ENCODE peak calls at places on chromosomes 7 and 10, in nine cellular contexts. D is lower leg skin, S is Peyer's patch, W is uterus, H is A549, A is upper lobe of left lung, Y is GM12892, I is suprapubic skin, F is K562. T is an unnamed sample.

GRCh38 chr7:114922652-114923402 is 933 bp downstream of the MDFIC start:
- DNase-seq in A (peak; percentile 67), D (peak; percentile 64), W (peak; percentile 34), I (no peak), Y (peak; percentile 35), F (no peak), S (peak; percentile 46), H (peak; percentile 53), T (peak; percentile 81)

GRCh38 chr7:38160003-38160571 is 18.0 kb upstream of the STARD3NL start:
- DNase-seq in H (no peak), W (no peak), D (no peak), Y (no peak), I (no peak), A (no peak), F (no peak), S (no peak), T (no peak)

GRCh38 chr10:102835007-102835482 is 2.2 kb downstream of the CYP17A1 start:
- DNase-seq in S (peak; percentile 62), D (peak; percentile 69), H (peak; percentile 84), W (peak; percentile 75), F (peak; percentile 80), A (peak; percentile 75), Y (peak; percentile 69), I (peak; percentile 79), T (peak; percentile 80)

GRCh38 chr10:71471957-71472365 is 75.2 kb downstream of the CDH23 start:
- DNase-seq in I (no peak), F (no peak), Y (no peak), S (no peak), A (no peak), W (peak; percentile 22), D (no peak), H (no peak), T (no peak)

GRCh38 chr7:45174966-45175765 is 17.6 kb downstream of the RAMP3 start:
- DNase-seq in H (no peak), D (no peak), Y (no peak), I (peak; percentile 38), F (no peak), A (no peak), W (no peak), S (no peak), T (no peak)

GRCh38 chr10:17665742-17666141 is 21.8 kb downstream of the STAM start:
- DNase-seq in H (no peak), A (no peak), Y (no peak), I (no peak), D (peak; percentile 68), F (no peak), W (no peak), S (no peak), T (peak; percentile 76)

GRCh38 chr10:44864637-44865288 is 46.4 kb upstream of the TMEM72 start:
- DNase-seq in A (peak; percentile 86), F (peak; percentile 93), I (peak; percentile 94), D (peak; percentile 87), Y (peak; percentile 81), H (peak; percentile 84), W (peak; percentile 95), S (peak; percentile 72), T (peak; percentile 79)

GRCh38 chr10:28796606-28797512 is 119.5 kb downstream of the BAMBI start:
- DNase-seq in S (no peak), W (peak; percentile 88), Y (no peak), H (no peak), F (peak; percentile 49), A (no peak), D (no peak), I (no peak), T (no peak)

GRCh38 chr7:134645935-134646334 is 718 bp upstream of the BPGM start:
- DNase-seq in A (no peak), I (no peak), S (no peak), H (no peak), Y (no peak), W (no peak), D (no peak), F (peak; percentile 41), T (no peak)

GRCh38 chr7:1095621-1096155 is 7.8 kb downstream of the GPER1 start:
- DNase-seq in I (no peak), Y (no peak), S (no peak), H (no peak), F (no peak), A (no peak), W (no peak), D (no peak), T (no peak)

GRCh38 chr10:130336612-130337304 is 200.6 kb downstream of the GLRX3 start:
- DNase-seq in I (no peak), S (no peak), D (no peak), F (no peak), Y (no peak), W (no peak), A (no peak), H (no peak), T (no peak)

GRCh38 chr10:79322616-79323566 is 24.4 kb upstream of the PPIF start:
- DNase-seq in I (no peak), A (peak; percentile 81), F (no peak), D (peak; percentile 79), Y (no peak), W (peak; percentile 20), H (no peak), S (peak; percentile 73), T (no peak)
- TF ChIP-seq POLR2A in I (no peak), A (no peak), F (no peak), D (no peak), Y (no peak), W (no peak), H (no peak), S (no peak), T (no peak)

DNA sequence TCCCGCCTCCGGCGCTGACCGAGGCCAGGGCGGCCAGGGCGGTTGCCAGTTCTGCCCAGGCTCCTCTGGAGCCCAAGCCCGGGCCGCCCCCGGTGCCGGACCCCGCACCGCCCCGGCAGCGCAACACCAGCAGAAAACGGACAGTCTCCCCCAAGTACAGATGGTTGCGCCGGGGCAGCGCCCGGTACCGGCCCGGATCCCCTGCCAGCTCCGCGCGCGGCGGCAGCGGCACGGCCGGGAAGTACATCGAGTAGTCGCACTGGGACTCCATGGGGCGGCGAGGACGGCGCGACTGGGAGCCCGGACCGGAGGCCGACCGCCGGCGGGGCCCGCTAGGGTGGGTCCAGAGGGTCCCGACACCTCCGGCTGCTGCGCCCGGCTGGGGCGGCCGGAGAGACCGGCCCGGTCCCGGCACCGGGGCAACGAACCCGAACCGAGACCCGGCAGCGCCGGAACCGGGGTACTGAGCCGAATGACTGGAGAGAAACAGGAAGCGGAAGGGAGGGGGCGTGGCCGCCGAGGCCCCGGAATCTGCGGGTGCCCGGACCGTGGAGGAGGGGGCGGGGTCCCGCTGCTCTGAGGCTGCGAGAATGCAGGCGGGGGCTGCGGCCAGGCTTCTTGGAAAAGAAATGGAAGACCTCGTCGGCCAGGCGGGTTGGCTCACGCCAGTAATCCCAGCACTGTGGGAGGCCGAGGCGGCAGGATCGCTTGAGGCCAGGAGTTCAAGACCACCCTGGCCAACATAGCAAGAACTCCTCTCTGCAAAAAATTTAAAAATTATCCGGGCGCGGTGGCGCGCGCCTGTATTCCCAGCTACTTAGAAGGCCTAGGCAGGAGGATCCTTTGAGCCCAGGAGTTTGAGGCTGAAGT is at the start of gene TRAPPC14:
- DNase-seq in I (peak; percentile 96), Y (peak; percentile 99), D (peak; percentile 87), A (peak; percentile 95), H (peak; percentile 98), S (peak; percentile 96), F (peak; percentile 97), W (peak; percentile 97), T (peak; percentile 83)
- TF ChIP-seq POLR2A in I (no peak), Y (peak; percentile 75), D (no peak), A (no peak), H (peak; percentile 81), S (peak; percentile 49), F (peak; percentile 90), W (no peak), T (peak; percentile 77)

GRCh38 chr7:139871820-139872219 is 42.8 kb downstream of the TBXAS1 start:
- DNase-seq in F (no peak), D (no peak), I (no peak), Y (no peak), W (no peak), H (no peak), A (no peak), S (no peak), T (no peak)

GRCh38 chr7:139876622-139877283 is 47.7 kb downstream of the TBXAS1 start:
- DNase-seq in D (no peak), F (no peak), Y (no peak), W (no peak), I (no peak), H (no peak), S (no peak), A (no peak), T (no peak)

GRCh38 chr7:139873593-139874374 is 44.7 kb downstream of the TBXAS1 start:
- DNase-seq in A (no peak), I (no peak), W (no peak), Y (no peak), H (no peak), D (no peak), F (no peak), S (no peak), T (peak; percentile 27)

GRCh38 chr7:139871276-139871675 is 42.2 kb downstream of the TBXAS1 start:
- DNase-seq in Y (no peak), I (no peak), H (no peak), F (no peak), W (no peak), S (no peak), A (no peak), D (no peak), T (peak; percentile 83)

DNA sequence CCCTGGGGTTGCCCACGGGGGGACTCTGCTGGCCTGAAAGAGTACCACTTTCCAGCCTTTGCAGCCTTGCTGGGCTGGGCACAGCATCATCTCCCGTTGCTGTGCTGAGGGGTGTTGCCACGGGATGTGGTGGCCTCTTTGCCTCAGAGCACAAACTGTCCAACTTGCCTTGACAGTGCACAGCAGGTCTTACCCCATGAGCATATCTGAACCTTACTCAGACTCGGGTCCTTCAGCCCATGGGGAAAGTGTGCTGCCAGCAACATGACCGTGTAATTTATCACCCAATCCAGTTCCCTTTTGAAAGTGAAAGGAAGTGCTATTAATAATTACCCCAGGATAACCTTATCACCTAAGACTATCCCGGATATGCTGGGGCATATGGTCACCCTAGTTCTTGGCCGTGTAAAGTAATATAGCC is 46.8 kb downstream of the TBXAS1 start:
- DNase-seq in F (no peak), I (no peak), A (peak; percentile 56), W (no peak), S (no peak), Y (no peak), H (no peak), D (no peak), T (peak; percentile 18)
- TF ChIP-seq POLR2A in F (no peak), I (no peak), A (no peak), W (no peak), S (no peak), Y (no peak), H (no peak), D (no peak), T (no peak)

DNA sequence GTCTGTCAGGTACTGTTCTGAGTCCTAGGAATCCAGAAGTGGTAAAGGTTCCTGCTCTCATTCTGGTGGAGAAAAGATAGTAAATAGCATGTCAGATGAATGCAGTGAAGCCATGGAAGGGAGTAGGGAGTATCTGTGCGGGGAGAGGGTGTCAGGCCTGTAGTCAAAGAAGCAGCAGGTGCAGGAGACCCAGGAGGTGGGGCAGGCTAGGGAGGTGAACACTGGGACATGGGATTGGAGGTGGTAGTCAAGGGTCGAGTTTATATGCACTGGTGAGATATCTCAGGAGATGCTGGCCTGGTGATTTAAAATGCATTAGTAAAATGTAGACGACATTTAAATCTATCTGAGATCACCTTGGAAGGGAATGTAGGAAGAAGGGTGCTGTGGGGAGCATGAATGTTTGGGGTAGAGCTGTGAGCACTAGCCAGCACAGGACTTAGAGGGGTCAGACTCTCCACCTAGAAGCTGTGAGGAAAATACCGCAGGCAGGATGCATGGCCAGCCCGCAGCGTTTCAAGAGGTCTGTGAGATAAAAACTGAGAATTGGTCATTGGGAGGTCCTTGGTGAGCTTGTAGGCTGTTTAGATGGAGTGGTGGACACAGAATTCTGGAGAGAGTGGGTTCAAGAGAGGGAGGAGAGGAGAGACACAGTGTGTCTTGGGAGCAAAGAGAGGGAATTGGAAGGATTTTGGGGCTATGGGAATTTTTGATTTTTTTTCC is 6.8 kb downstream of the GTPBP4 start:
- DNase-seq in W (no peak), H (no peak), I (no peak), S (no peak), D (no peak), Y (no peak), A (no peak), F (no peak), T (no peak)
- TF ChIP-seq POLR2A in W (no peak), H (no peak), I (no peak), S (no peak), D (no peak), Y (peak; percentile 11), A (no peak), F (peak; percentile 70), T (no peak)